ENCODE peak calls at places on chromosomes 1 and 21, in four cellular contexts. E is K562, H is HepG2, O is H1. C is an unnamed sample.
A peak's percentile ranks its signal among the peaks of the same experiment; 100 is the strongest.

GRCh38 chr1:225844236-225845061 is 34.5 kb downstream of the EPHX1 start:
- DNase-seq in O (no peak), H (no peak), E (no peak), C (no peak)

GRCh38 chr21:14995695-14996490 is 68.9 kb downstream of the NRIP1 start:
- DNase-seq in E (no peak), O (no peak), H (no peak), C (no peak)

GRCh38 chr1:207140536-207140935 is 36.5 kb downstream of the C4BPA start:
- DNase-seq in O (no peak), H (no peak), E (no peak), C (no peak)

GRCh38 chr1:202586018-202586821 is 124.0 kb downstream of the SYT2 start:
- DNase-seq in E (no peak), O (no peak), H (peak; percentile 50), C (no peak)

GRCh38 chr1:53543771-53544695 is 84.8 kb downstream of the DMRTB1 start:
- DNase-seq in O (no peak), H (no peak), E (no peak), C (no peak)

GRCh38 chr1:163459539-163459938 is 137.8 kb downstream of the NUF2 start:
- DNase-seq in H (no peak), O (no peak), E (no peak), C (no peak)

GRCh38 chr21:39381009-39381408 is 32.1 kb upstream of the HMGN1 start:
- DNase-seq in O (no peak), H (no peak), E (no peak), C (no peak)

GRCh38 chr1:180530501-180530900 is 28.1 kb upstream of the ACBD6 start:
- DNase-seq in H (peak; percentile 39), E (no peak), O (no peak), C (no peak)

GRCh38 chr1:53254011-53254640 is 15.8 kb upstream of the MAGOH start:
- DNase-seq in E (peak; percentile 29), H (no peak), O (no peak), C (no peak)

GRCh38 chr1:86487131-86487804 is 18.5 kb downstream of the CLCA1 start:
- DNase-seq in H (no peak), E (no peak), O (no peak), C (no peak)

GRCh38 chr1:40884055-40884795 is 22.1 kb upstream of the CITED4 start:
- DNase-seq in H (no peak), E (no peak), O (no peak), C (no peak)

GRCh38 chr21:46111193-46111571 is 13.3 kb downstream of the COL6A2 start:
- DNase-seq in O (no peak), E (no peak), H (no peak), C (no peak)
- TF ChIP-seq FOSL1 in O (no peak), E (no peak), H (no peak), C (no peak)

GRCh38 chr21:33811147-33812024 is 104.2 kb downstream of the ATP5PO start:
- DNase-seq in O (no peak), E (no peak), H (no peak), C (no peak)
- TF ChIP-seq POLR2AphosphoS5 in O (no peak), E (no peak), H (no peak), C (no peak)

GRCh38 chr1:154220970-154221814 is 437 bp downstream of the UBAP2L start:
- DNase-seq in E (peak; percentile 66), O (no peak), H (no peak), C (no peak)
- TF ChIP-seq FOSL1 in E (peak; percentile 0), O (no peak), H (no peak), C (no peak)

GRCh38 chr1:27605796-27606707 is 2.1 kb upstream of the AHDC1 start:
- DNase-seq in E (peak; percentile 67), H (peak; percentile 58), O (no peak), C (peak; percentile 51)

GRCh38 chr1:27609210-27609555 is 5.2 kb upstream of the AHDC1 start:
- DNase-seq in E (no peak), H (no peak), O (no peak), C (no peak)

GRCh38 chr1:27606708-27607238 is 2.8 kb upstream of the AHDC1 start:
- DNase-seq in E (no peak), H (peak; percentile 53), O (no peak), C (no peak)

GRCh38 chr1:27605300-27605766 is 1.4 kb upstream of the AHDC1 start:
- DNase-seq in H (no peak), O (no peak), E (no peak), C (no peak)

DNA sequence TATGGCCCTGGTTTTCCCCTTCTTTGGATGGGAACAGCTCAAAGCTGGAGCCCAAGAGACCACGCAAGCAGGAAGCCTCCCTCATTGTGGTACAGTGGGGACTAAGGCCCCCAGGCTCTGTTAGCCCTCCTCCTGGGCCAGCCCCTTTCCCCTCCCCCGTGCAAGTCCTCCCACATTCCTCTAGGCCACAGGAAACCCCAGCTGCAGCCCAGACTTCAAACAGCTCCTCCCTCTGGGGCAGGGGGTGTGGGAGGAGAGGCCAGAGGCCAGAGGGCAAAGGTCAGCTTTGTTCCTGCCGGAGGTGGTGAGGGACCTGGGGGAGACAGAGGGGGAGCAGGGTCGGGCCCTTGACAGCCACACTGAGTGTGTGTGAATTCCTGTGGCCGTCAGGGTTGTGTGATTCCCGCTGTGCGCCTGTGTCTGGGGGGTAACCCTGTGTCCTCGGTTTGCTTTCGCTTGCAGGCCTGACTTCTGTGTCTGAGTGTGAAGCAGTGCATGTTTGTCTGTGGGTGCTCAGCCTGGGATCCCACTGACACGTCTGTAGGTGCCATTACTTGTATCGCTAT is 3.4 kb upstream of the AHDC1 start:
- DNase-seq in E (peak; percentile 77), H (peak; percentile 96), O (no peak), C (no peak)
- TF ChIP-seq POLR2AphosphoS5 in E (no peak), H (peak; percentile 56), O (no peak), C (no peak)

GRCh38 chr1:12177999-12178441 is 11.2 kb downstream of the TNFRSF1B start:
- DNase-seq in H (no peak), O (no peak), E (no peak), C (peak; percentile 35)
- TF ChIP-seq FOSL1 in H (no peak), O (no peak), E (no peak), C (no peak)

GRCh38 chr1:193321242-193321842 is 134.9 kb upstream of the B3GALT2 start:
- DNase-seq in O (no peak), H (no peak), E (no peak), C (no peak)
- TF ChIP-seq POLR2AphosphoS5 in O (no peak), H (no peak), E (no peak), C (no peak)

GRCh38 chr1:167654975-167655575 is 25.0 kb downstream of the RCSD1 start:
- DNase-seq in H (no peak), O (no peak), E (no peak), C (no peak)

GRCh38 chr1:167648978-167649752 is 19.1 kb downstream of the RCSD1 start:
- DNase-seq in E (no peak), O (no peak), H (no peak), C (no peak)

GRCh38 chr1:167648252-167648849 is 18.3 kb downstream of the RCSD1 start:
- DNase-seq in E (no peak), H (no peak), O (no peak), C (no peak)

GRCh38 chr1:167650266-167651160 is 20.5 kb downstream of the RCSD1 start:
- DNase-seq in O (no peak), H (no peak), E (no peak), C (no peak)

GRCh38 chr1:167651161-167651693 is 21.2 kb downstream of the RCSD1 start:
- DNase-seq in O (no peak), H (no peak), E (no peak), C (no peak)
- TF ChIP-seq FOSL1 in O (no peak), H (no peak), E (no peak), C (no peak)

DNA sequence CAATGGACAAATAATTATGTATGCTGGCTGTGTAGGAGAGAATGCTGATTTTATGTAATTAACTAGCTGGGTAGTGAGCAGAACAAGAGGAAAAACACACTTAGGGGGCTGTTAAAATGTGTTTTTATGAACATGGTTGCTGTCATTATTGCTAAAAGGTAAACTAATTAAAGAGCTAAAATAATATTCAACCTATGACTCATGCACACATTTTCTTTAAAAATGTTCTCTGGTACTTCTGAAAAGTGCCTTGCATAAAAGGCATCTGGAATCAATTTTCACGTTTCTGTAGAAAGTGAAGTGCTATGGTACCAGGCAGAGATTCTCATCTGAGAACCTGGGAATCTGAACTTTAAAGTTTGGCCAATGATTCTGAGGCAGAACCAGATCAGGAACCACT is 192.8 kb upstream of the C8B start:
- DNase-seq in O (no peak), E (no peak), H (no peak), C (no peak)
- TF ChIP-seq POLR2AphosphoS5 in O (no peak), E (no peak), H (no peak), C (no peak)

GRCh38 chr1:94462606-94463005 is 44.4 kb downstream of the ABCD3 start:
- DNase-seq in H (no peak), O (no peak), E (no peak), C (no peak)

GRCh38 chr1:94463056-94463764 is 45.0 kb downstream of the ABCD3 start:
- DNase-seq in E (no peak), O (no peak), H (no peak), C (no peak)

GRCh38 chr1:94463765-94464330 is 45.7 kb downstream of the ABCD3 start:
- DNase-seq in E (peak; percentile 31), H (peak; percentile 71), O (no peak), C (peak; percentile 49)
- TF ChIP-seq FOSL1 in E (no peak), H (no peak), O (no peak), C (no peak)